ENCODE peak calls at places on chromosome 7, in seven cellular contexts. One of them, this sample, is unnamed.

GRCh38 chr7:3951656-3952055 is 650.6 kb downstream of the SDK1 start:
- DNase-seq in fibroblast of lung: no peak
- DNase-seq in AG10803: no peak
- DNase-seq in ascending aorta: no peak
- DNase-seq in GM12865: no peak
- DNase-seq in WTC11: no peak
- DNase-seq in GM13976: no peak
- DNase-seq in this sample: no peak

GRCh38 chr7:2929321-2930201 is 85.5 kb upstream of the GNA12 start:
- DNase-seq in GM12865: no peak
- DNase-seq in AG10803: no peak
- DNase-seq in WTC11: peak
- DNase-seq in ascending aorta: no peak
- DNase-seq in fibroblast of lung: no peak
- DNase-seq in GM13976: no peak
- DNase-seq in this sample: no peak

GRCh38 chr7:77738871-77739270 is 42.6 kb downstream of the RSBN1L start:
- DNase-seq in GM12865: no peak
- DNase-seq in fibroblast of lung: peak
- DNase-seq in AG10803: peak
- DNase-seq in WTC11: no peak
- DNase-seq in GM13976: no peak
- DNase-seq in ascending aorta: no peak
- DNase-seq in this sample: no peak

GRCh38 chr7:146249272-146249671 is 132.7 kb downstream of the CNTNAP2 start:
- DNase-seq in GM12865: no peak
- DNase-seq in GM13976: no peak
- DNase-seq in ascending aorta: no peak
- DNase-seq in AG10803: no peak
- DNase-seq in WTC11: no peak
- DNase-seq in fibroblast of lung: no peak
- DNase-seq in this sample: no peak

GRCh38 chr7:142811154-142811737 is 40.5 kb downstream of the PRSS2 start:
- DNase-seq in AG10803: peak
- DNase-seq in GM12865: peak
- DNase-seq in WTC11: no peak
- DNase-seq in fibroblast of lung: peak
- DNase-seq in ascending aorta: no peak
- DNase-seq in GM13976: no peak
- DNase-seq in this sample: no peak

GRCh38 chr7:76428868-76429805 is 4.4 kb downstream of the ZP3 start:
- DNase-seq in GM13976: no peak
- DNase-seq in WTC11: no peak
- DNase-seq in GM12865: no peak
- DNase-seq in AG10803: peak
- DNase-seq in fibroblast of lung: peak
- DNase-seq in ascending aorta: no peak
- DNase-seq in this sample: no peak

GRCh38 chr7:125020801-125021200 is 91.2 kb upstream of the POT1 start:
- DNase-seq in AG10803: no peak
- DNase-seq in WTC11: no peak
- DNase-seq in GM13976: no peak
- DNase-seq in GM12865: no peak
- DNase-seq in ascending aorta: no peak
- DNase-seq in fibroblast of lung: no peak
- DNase-seq in this sample: no peak

GRCh38 chr7:106779877-106780276 is 85.2 kb upstream of the PIK3CG start:
- DNase-seq in GM13976: no peak
- DNase-seq in fibroblast of lung: no peak
- DNase-seq in GM12865: peak
- DNase-seq in WTC11: peak
- DNase-seq in ascending aorta: no peak
- DNase-seq in AG10803: no peak
- DNase-seq in this sample: no peak

GRCh38 chr7:50299163-50299562 is 5.4 kb upstream of the IKZF1 start:
- DNase-seq in fibroblast of lung: no peak
- DNase-seq in ascending aorta: no peak
- DNase-seq in GM12865: no peak
- DNase-seq in AG10803: no peak
- DNase-seq in GM13976: no peak
- DNase-seq in WTC11: no peak
- DNase-seq in this sample: no peak

GRCh38 chr7:135234727-135235126 is 1.1 kb downstream of the STRA8 start:
- DNase-seq in WTC11: no peak
- DNase-seq in AG10803: no peak
- DNase-seq in GM12865: no peak
- DNase-seq in GM13976: no peak
- DNase-seq in fibroblast of lung: no peak
- DNase-seq in ascending aorta: no peak
- DNase-seq in this sample: no peak

GRCh38 chr7:135233570-135233969 is at the start of gene STRA8:
- DNase-seq in fibroblast of lung: no peak
- DNase-seq in AG10803: no peak
- DNase-seq in WTC11: no peak
- DNase-seq in GM13976: no peak
- DNase-seq in ascending aorta: no peak
- DNase-seq in GM12865: no peak
- DNase-seq in this sample: no peak

GRCh38 chr7:135232087-135232486 is 1.6 kb upstream of the STRA8 start:
- DNase-seq in ascending aorta: no peak
- DNase-seq in fibroblast of lung: no peak
- DNase-seq in GM13976: no peak
- DNase-seq in GM12865: no peak
- DNase-seq in AG10803: no peak
- DNase-seq in WTC11: no peak
- DNase-seq in this sample: no peak

GRCh38 chr7:135231686-135232085 is 2.0 kb upstream of the STRA8 start:
- DNase-seq in AG10803: no peak
- DNase-seq in GM13976: no peak
- DNase-seq in ascending aorta: no peak
- DNase-seq in fibroblast of lung: no peak
- DNase-seq in GM12865: no peak
- DNase-seq in WTC11: no peak
- DNase-seq in this sample: no peak

DNA sequence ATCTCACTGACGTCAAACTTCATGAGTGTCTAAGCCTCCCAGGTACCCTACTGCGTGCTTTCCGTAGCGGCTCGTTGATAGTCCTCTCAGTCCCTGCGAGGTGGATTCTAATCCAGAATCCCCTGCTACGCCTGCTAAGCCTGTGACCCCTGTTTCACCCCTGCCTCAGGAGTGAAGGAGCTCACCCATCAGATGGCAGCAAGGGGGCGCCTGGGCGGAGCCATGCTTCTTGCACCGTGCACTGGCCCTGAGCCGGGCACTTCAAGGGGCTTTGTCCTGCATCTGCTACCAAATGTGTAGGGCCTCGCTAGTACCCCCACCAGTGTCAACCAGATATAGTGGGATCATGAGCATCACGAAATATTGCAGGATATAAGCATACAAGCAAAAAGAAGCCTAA is 918 bp upstream of the STRA8 start:
- DNase-seq in AG10803: no peak
- DNase-seq in ascending aorta: no peak
- DNase-seq in WTC11: peak
- DNase-seq in fibroblast of lung: no peak
- DNase-seq in GM12865: no peak
- DNase-seq in GM13976: no peak
- DNase-seq in this sample: peak
- TF ChIP-seq CTCF in AG10803: no peak
- TF ChIP-seq CTCF in ascending aorta: no peak
- TF ChIP-seq CTCF in WTC11: peak
- TF ChIP-seq CTCF in fibroblast of lung: no peak
- TF ChIP-seq CTCF in GM12865: peak
- TF ChIP-seq CTCF in GM13976: no peak
- TF ChIP-seq CTCF in this sample: no peak

GRCh38 chr7:30027915-30028748 is at the start of gene PLEKHA8:
- DNase-seq in WTC11: peak
- DNase-seq in GM13976: peak
- DNase-seq in ascending aorta: peak
- DNase-seq in AG10803: peak
- DNase-seq in GM12865: peak
- DNase-seq in fibroblast of lung: peak
- DNase-seq in this sample: peak
- TF ChIP-seq CTCF in WTC11: no peak
- TF ChIP-seq CTCF in GM13976: no peak
- TF ChIP-seq CTCF in ascending aorta: no peak
- TF ChIP-seq CTCF in AG10803: no peak
- TF ChIP-seq CTCF in GM12865: no peak
- TF ChIP-seq CTCF in fibroblast of lung: no peak
- TF ChIP-seq CTCF in this sample: no peak

DNA sequence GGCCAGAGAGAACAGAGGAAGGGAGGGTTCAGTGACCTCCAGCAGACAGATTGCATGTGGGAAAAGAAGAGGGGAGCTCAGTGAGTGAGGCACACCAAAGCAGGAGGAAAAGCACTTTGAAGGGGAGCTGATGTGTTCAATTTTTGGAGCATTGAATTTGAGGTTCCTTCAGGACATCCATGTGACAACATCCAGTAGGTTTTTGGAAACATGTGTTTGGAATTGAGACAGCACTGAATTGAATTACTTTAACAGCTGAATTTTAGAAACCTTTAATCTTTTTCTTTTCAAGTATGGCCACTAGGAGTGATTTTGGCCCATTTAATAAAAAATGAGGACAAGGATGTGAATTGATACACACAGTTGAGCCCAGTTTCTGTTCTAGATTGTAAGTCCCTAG is 101.8 kb upstream of the SEC61G start:
- DNase-seq in GM12865: no peak
- DNase-seq in GM13976: no peak
- DNase-seq in WTC11: no peak
- DNase-seq in ascending aorta: no peak
- DNase-seq in fibroblast of lung: no peak
- DNase-seq in AG10803: no peak
- DNase-seq in this sample: no peak
- TF ChIP-seq CTCF in GM12865: no peak
- TF ChIP-seq CTCF in GM13976: no peak
- TF ChIP-seq CTCF in WTC11: no peak
- TF ChIP-seq CTCF in ascending aorta: no peak
- TF ChIP-seq CTCF in fibroblast of lung: no peak
- TF ChIP-seq CTCF in AG10803: no peak
- TF ChIP-seq CTCF in this sample: no peak

GRCh38 chr7:151863386-151864079 is 13.4 kb downstream of the PRKAG2 start:
- DNase-seq in GM13976: no peak
- DNase-seq in ascending aorta: no peak
- DNase-seq in WTC11: peak
- DNase-seq in fibroblast of lung: no peak
- DNase-seq in GM12865: peak
- DNase-seq in AG10803: no peak
- DNase-seq in this sample: no peak
- TF ChIP-seq CTCF in GM13976: peak
- TF ChIP-seq CTCF in ascending aorta: no peak
- TF ChIP-seq CTCF in WTC11: no peak
- TF ChIP-seq CTCF in fibroblast of lung: no peak
- TF ChIP-seq CTCF in GM12865: peak
- TF ChIP-seq CTCF in AG10803: no peak
- TF ChIP-seq CTCF in this sample: peak

DNA sequence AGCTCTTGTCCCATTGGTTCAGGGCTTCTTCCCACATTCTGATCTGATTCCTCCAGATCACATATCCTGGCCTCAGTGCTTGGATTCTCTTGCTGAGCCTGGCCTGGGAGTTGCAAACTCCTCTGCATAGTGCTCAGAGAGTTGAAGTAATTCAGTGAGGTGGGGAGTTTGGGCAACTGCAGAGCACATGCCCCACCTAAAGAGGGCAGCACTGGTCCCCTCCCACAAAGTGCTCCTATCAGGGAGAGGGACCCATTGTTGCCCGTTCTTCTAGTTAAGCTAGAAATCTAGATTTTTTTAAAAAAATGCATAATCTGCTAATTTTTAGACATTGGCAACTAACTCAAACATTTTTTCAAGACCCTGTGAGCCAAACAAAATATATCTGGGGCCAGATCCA is 45.1 kb downstream of the CHN2 start:
- DNase-seq in AG10803: no peak
- DNase-seq in GM12865: peak
- DNase-seq in ascending aorta: no peak
- DNase-seq in WTC11: peak
- DNase-seq in fibroblast of lung: no peak
- DNase-seq in GM13976: no peak
- DNase-seq in this sample: no peak
- TF ChIP-seq CTCF in AG10803: peak
- TF ChIP-seq CTCF in GM12865: peak
- TF ChIP-seq CTCF in ascending aorta: no peak
- TF ChIP-seq CTCF in WTC11: peak
- TF ChIP-seq CTCF in fibroblast of lung: no peak
- TF ChIP-seq CTCF in GM13976: no peak
- TF ChIP-seq CTCF in this sample: no peak

GRCh38 chr7:83930262-83930661 is 264.3 kb downstream of the SEMA3A start:
- DNase-seq in GM12865: no peak
- DNase-seq in ascending aorta: no peak
- DNase-seq in GM13976: no peak
- DNase-seq in fibroblast of lung: no peak
- DNase-seq in WTC11: no peak
- DNase-seq in AG10803: no peak
- DNase-seq in this sample: no peak

GRCh38 chr7:83937930-83938329 is 256.7 kb downstream of the SEMA3A start:
- DNase-seq in WTC11: no peak
- DNase-seq in AG10803: no peak
- DNase-seq in ascending aorta: no peak
- DNase-seq in GM13976: no peak
- DNase-seq in fibroblast of lung: no peak
- DNase-seq in GM12865: no peak
- DNase-seq in this sample: no peak

GRCh38 chr7:83931968-83932367 is 262.6 kb downstream of the SEMA3A start:
- DNase-seq in WTC11: no peak
- DNase-seq in fibroblast of lung: no peak
- DNase-seq in ascending aorta: no peak
- DNase-seq in GM12865: no peak
- DNase-seq in GM13976: no peak
- DNase-seq in AG10803: no peak
- DNase-seq in this sample: no peak

GRCh38 chr7:83936056-83936703 is 258.4 kb downstream of the SEMA3A start:
- DNase-seq in GM13976: peak
- DNase-seq in ascending aorta: no peak
- DNase-seq in fibroblast of lung: peak
- DNase-seq in AG10803: peak
- DNase-seq in GM12865: peak
- DNase-seq in WTC11: peak
- DNase-seq in this sample: peak

DNA sequence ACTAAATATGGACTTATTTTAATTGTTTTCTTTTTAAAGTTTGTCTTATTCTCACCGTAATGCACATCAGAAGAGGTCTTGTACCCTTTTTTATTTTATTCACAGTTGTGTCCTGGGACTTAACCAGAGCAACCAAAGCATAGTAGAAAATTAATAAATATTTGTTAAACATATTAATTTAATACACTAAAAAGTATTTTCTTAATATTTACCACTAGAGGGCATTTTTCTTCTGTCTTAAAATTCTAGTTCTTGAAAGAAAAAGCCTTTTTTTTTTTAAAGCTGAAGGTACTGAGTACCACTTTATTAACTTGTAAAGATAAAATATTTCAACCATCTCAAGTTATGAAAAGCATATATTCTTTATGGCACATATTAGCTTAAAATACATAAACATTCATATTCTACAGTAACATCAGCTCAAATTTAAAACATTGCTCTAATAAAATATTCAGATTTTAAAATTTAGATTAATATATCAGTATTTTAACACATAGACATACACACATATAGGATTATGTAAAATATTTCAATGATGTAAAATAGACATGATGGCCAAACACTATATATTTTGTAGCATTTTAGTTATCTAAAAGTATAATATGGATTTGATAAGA is 260.4 kb downstream of the SEMA3A start:
- DNase-seq in fibroblast of lung: peak
- DNase-seq in ascending aorta: no peak
- DNase-seq in WTC11: no peak
- DNase-seq in AG10803: peak
- DNase-seq in GM13976: no peak
- DNase-seq in GM12865: no peak
- DNase-seq in this sample: no peak
- TF ChIP-seq CTCF in fibroblast of lung: no peak
- TF ChIP-seq CTCF in ascending aorta: no peak
- TF ChIP-seq CTCF in WTC11: no peak
- TF ChIP-seq CTCF in AG10803: peak
- TF ChIP-seq CTCF in GM13976: no peak
- TF ChIP-seq CTCF in GM12865: peak
- TF ChIP-seq CTCF in this sample: no peak

This sample was measured in GM10248.